ENCODE peak calls at places on chromosomes 16 and 17, in seven cellular contexts. L is neural progenitor cell; F is tibial artery; M is heart left ventricle; J is naive thymus-derived CD4-positive, alpha-beta T cell; P is WERI-Rb-1; T is HFF-Myc. K is an unnamed sample.

GRCh38 chr17:61452301-61453290 is at the start of gene TBX4:
- DNase-seq in L (peak; percentile 65), F (no peak), M (no peak), J (no peak), P (no peak), T (no peak), K (no peak)

GRCh38 chr17:4318596-4318995 is 47.9 kb downstream of the UBE2G1 start:
- DNase-seq in L (no peak), F (no peak), M (no peak), J (no peak), P (no peak), T (no peak), K (no peak)

GRCh38 chr17:50676065-50676975 is 31.4 kb downstream of the ANKRD40 start:
- DNase-seq in L (no peak), F (peak; percentile 31), M (no peak), J (no peak), P (no peak), T (no peak), K (no peak)

GRCh38 chr17:12510535-12510934 is 155.2 kb upstream of the MYOCD start:
- DNase-seq in L (no peak), F (no peak), M (no peak), J (no peak), P (no peak), T (no peak), K (no peak)

GRCh38 chr16:12531937-12532336 is 271.8 kb downstream of the CPPED1 start:
- DNase-seq in L (no peak), F (no peak), M (no peak), J (no peak), P (no peak), T (no peak), K (no peak)

GRCh38 chr17:10197721-10198508 is 491 bp downstream of the GAS7 start:
- DNase-seq in L (peak; percentile 53), F (no peak), M (no peak), J (no peak), P (no peak), T (no peak), K (no peak)

GRCh38 chr17:79338589-79338988 is 264.0 kb downstream of the ENGASE start:
- DNase-seq in L (peak; percentile 25), F (no peak), M (no peak), J (no peak), P (no peak), T (no peak), K (no peak)

GRCh38 chr17:38742431-38743308 is 5.5 kb downstream of the PCGF2 start:
- DNase-seq in L (no peak), F (no peak), M (peak; percentile 69), J (no peak), P (no peak), T (peak; percentile 93), K (no peak)

GRCh38 chr16:49130397-49130796 is 151.2 kb downstream of the CBLN1 start:
- DNase-seq in L (no peak), F (no peak), M (no peak), J (no peak), P (no peak), T (no peak), K (no peak)

GRCh38 chr17:17021194-17021863 is 20.9 kb upstream of the MPRIP start:
- DNase-seq in L (peak; percentile 82), F (peak; percentile 87), M (peak; percentile 73), J (no peak), P (peak; percentile 36), T (no peak), K (no peak)

GRCh38 chr16:57071840-57072541 is 20.4 kb upstream of the CPNE2 start:
- DNase-seq in L (no peak), F (no peak), M (no peak), J (no peak), P (no peak), T (peak; percentile 17), K (no peak)

GRCh38 chr16:83878838-83879237 is 20.1 kb upstream of the MLYCD start:
- DNase-seq in L (peak; percentile 52), F (no peak), M (no peak), J (no peak), P (no peak), T (peak; percentile 24), K (no peak)

GRCh38 chr16:55651841-55652824 is 3.7 kb upstream of the SLC6A2 start:
- DNase-seq in L (no peak), F (no peak), M (no peak), J (no peak), P (no peak), T (no peak), K (no peak)
- H3K4me3 ChIP-seq in L (no peak overlapping the region), F (no peak overlapping the region), M (no peak overlapping the region), J (no peak overlapping the region), P (no peak overlapping the region), T (no peak overlapping the region), K (no peak overlapping the region)

GRCh38 chr16:30659507-30660423 is 1.5 kb downstream of the FBRS start:
- DNase-seq in L (peak; percentile 88), F (no peak), M (peak; percentile 46), J (peak; percentile 31), P (no peak), T (no peak), K (peak; percentile 18)

GRCh38 chr16:30660424-30661251 is 2.4 kb downstream of the FBRS start:
- DNase-seq in L (no peak), F (no peak), M (no peak), J (peak; percentile 80), P (no peak), T (no peak), K (peak; percentile 72)

GRCh38 chr16:30656974-30657865 is 1.0 kb upstream of the FBRS start:
- DNase-seq in L (no peak), F (no peak), M (no peak), J (no peak), P (no peak), T (no peak), K (no peak)

GRCh38 chr16:30657866-30658730 is at the start of gene FBRS:
- DNase-seq in L (peak; percentile 100), F (peak; percentile 100), M (peak; percentile 100), J (peak; percentile 100), P (peak; percentile 100), T (peak; percentile 100), K (peak; percentile 100)

GRCh38 chr16:30658731-30659506 is 688 bp downstream of the FBRS start:
- DNase-seq in L (peak; percentile 94), F (peak; percentile 93), M (peak; percentile 85), J (no peak), P (no peak), T (peak; percentile 83), K (peak; percentile 96)
- H3K4me3 ChIP-seq in L (peak overlapping the region; percentile 70), F (peak overlapping the region; percentile 79), M (peak overlapping the region; percentile 92), J (peak overlapping the region; percentile 83), P (peak overlapping the region; percentile 86), T (peak overlapping the region; percentile 87), K (peak overlapping the region; percentile 87)

GRCh38 chr16:50151744-50152143 is 1.4 kb upstream of the TENT4B start:
- DNase-seq in L (no peak), F (no peak), M (no peak), J (no peak), P (no peak), T (no peak), K (no peak)

GRCh38 chr16:50152386-50152806 is 710 bp upstream of the TENT4B start:
- DNase-seq in L (no peak), F (no peak), M (no peak), J (peak; percentile 80), P (peak; percentile 31), T (no peak), K (peak; percentile 60)

GRCh38 chr16:50144211-50144610 is 8.9 kb upstream of the TENT4B start:
- DNase-seq in L (no peak), F (no peak), M (no peak), J (no peak), P (no peak), T (no peak), K (no peak)

GRCh38 chr16:50151322-50151721 is 1.8 kb upstream of the TENT4B start:
- DNase-seq in L (no peak), F (no peak), M (no peak), J (no peak), P (no peak), T (no peak), K (no peak)

DNA sequence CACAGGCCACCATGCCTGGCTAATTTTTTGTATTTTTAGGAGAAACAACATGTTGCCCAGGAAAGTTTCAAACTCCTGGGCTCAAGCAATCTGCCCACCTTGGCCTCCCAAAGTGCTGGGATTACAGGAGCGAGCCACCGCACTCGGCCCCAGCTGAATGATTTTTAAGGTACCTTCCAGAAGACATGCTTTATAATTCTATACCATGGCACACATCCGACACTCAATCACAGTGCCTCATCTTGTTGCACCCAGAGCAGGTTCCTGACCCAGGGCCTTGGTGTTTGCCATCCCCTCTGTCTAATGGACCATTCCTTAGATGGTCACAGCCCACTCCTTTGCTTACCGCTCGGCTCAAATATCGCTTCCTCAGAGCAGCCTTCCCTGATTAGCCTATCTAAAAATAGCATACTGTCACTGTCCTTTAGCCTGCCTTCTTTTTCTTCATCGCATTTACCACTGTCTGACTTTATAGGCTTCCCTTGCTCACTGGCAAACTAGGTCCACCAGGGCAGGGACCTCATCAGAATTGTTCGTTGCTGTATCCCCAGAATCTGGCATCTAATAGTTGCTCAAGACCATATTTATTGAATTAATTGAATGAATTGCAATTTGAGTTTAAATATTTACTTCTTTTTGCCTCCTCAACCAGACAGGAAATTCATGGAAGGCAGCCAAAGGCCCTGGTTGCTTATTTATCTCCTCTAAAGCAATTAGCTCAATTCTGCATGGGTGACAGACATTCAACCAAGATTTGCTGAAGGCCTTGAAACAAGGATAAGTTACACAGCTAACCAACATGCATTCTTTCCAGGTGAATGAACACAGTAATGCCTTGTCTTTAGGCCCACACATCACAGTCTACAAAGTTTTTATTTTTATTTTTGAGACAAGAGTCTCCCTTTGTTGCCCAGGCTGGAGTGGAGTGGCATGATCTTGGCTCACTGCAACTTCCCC is 6.3 kb upstream of the TENT4B start:
- DNase-seq in L (no peak), F (no peak), M (no peak), J (no peak), P (no peak), T (no peak), K (no peak)
- H3K4me3 ChIP-seq in L (no peak overlapping the region), F (no peak overlapping the region), M (no peak overlapping the region), J (no peak overlapping the region), P (no peak overlapping the region), T (no peak overlapping the region), K (no peak overlapping the region)

DNA sequence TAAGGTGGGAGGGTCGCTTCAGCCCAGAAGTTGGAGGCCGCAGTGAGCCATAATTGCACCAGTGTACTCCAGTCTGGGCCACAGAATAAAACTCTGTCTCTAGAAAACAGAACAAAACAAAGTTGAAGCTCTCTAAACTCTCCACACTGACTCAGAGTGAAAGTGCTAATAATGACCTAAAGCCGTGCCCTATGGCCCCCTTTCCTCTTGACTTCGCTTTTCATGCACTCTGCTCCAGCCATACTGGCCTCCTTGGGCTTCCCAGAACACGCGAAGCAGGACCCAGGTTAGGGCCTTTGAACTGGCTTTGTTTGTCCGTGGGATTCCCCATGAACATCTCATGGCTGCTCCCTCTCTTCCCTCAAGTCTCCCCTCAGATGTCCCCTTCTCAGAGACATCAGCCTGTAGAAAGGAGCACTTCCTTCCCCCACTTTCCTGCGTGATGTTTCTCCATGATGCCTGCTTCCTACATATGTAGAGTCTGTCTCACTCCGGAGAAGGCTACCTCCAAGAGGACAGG is 18.6 kb upstream of the SPN start:
- DNase-seq in L (no peak), F (no peak), M (no peak), J (no peak), P (no peak), T (no peak), K (no peak)
- H3K4me3 ChIP-seq in L (no peak overlapping the region), F (no peak overlapping the region), M (no peak overlapping the region), J (no peak overlapping the region), P (no peak overlapping the region), T (no peak overlapping the region), K (no peak overlapping the region)

GRCh38 chr17:28618464-28618863 is 4.5 kb upstream of the RSKR start:
- DNase-seq in L (no peak), F (no peak), M (no peak), J (no peak), P (no peak), T (no peak), K (no peak)
- H3K4me3 ChIP-seq in L (no peak overlapping the region), F (no peak overlapping the region), M (no peak overlapping the region), J (no peak overlapping the region), P (no peak overlapping the region), T (no peak overlapping the region), K (no peak overlapping the region)

GRCh38 chr17:31490991-31491793 is 99.7 kb downstream of the RAB11FIP4 start:
- DNase-seq in L (no peak), F (no peak), M (no peak), J (no peak), P (no peak), T (no peak), K (no peak)
- H3K4me3 ChIP-seq in L (no peak overlapping the region), F (no peak overlapping the region), M (no peak overlapping the region), J (no peak overlapping the region), P (no peak overlapping the region), T (no peak overlapping the region), K (no peak overlapping the region)

K was measured in Jurkat, Clone E6-1.